ENCODE peak calls at places on chromosomes 16 and 17, in ten cellular contexts. One of them, this sample, is unnamed.

GRCh38 chr17:28478940-28479615 is 5.6 kb downstream of the SLC13A2 start:
- DNase-seq in NCI-H1417 treated with DMSO at 0.1 percent for 48 hours: no peak
- DNase-seq in stimulated activated CD8-positive, alpha-beta memory T cell treated with anti-CD3 and anti-CD28 coated beads, Interleukin-4, amount 100 ng/mL, for 1 hour: no peak
- DNase-seq in iPS DF 19.7: no peak
- DNase-seq in RWPE1: no peak
- DNase-seq in stimulated activated effector memory CD8-positive, alpha-beta T cell treated with anti-CD3 and anti-CD28 coated beads, Interleukin-12 subunit alpha, Interleukin-12 subunit beta, amount 100 ng/mL, for 72 hours: no peak
- DNase-seq in A673: no peak
- DNase-seq in AG09319: no peak
- DNase-seq in stimulated activated CD4-positive, alpha-beta T cell treated with anti-CD3 and anti-CD28 coated beads, Interleukin-2, amount 100 ng/mL, for 48 hours: no peak
- DNase-seq in Right ventricle myocardium superior: no peak
- DNase-seq in this sample: peak

GRCh38 chr16:17246577-17246885 is 224.2 kb downstream of the XYLT1 start:
- DNase-seq in NCI-H1417 treated with DMSO at 0.1 percent for 48 hours: no peak
- DNase-seq in stimulated activated CD8-positive, alpha-beta memory T cell treated with anti-CD3 and anti-CD28 coated beads, Interleukin-4, amount 100 ng/mL, for 1 hour: no peak
- DNase-seq in iPS DF 19.7: no peak
- DNase-seq in RWPE1: no peak
- DNase-seq in stimulated activated effector memory CD8-positive, alpha-beta T cell treated with anti-CD3 and anti-CD28 coated beads, Interleukin-12 subunit alpha, Interleukin-12 subunit beta, amount 100 ng/mL, for 72 hours: no peak
- DNase-seq in A673: no peak
- DNase-seq in AG09319: no peak
- DNase-seq in stimulated activated CD4-positive, alpha-beta T cell treated with anti-CD3 and anti-CD28 coated beads, Interleukin-2, amount 100 ng/mL, for 48 hours: no peak
- DNase-seq in Right ventricle myocardium superior: no peak
- DNase-seq in this sample: no peak

GRCh38 chr16:83779881-83780280 is 27.9 kb upstream of the HSBP1 start:
- DNase-seq in NCI-H1417 treated with DMSO at 0.1 percent for 48 hours: no peak
- DNase-seq in stimulated activated CD8-positive, alpha-beta memory T cell treated with anti-CD3 and anti-CD28 coated beads, Interleukin-4, amount 100 ng/mL, for 1 hour: no peak
- DNase-seq in iPS DF 19.7: no peak
- DNase-seq in RWPE1: no peak
- DNase-seq in stimulated activated effector memory CD8-positive, alpha-beta T cell treated with anti-CD3 and anti-CD28 coated beads, Interleukin-12 subunit alpha, Interleukin-12 subunit beta, amount 100 ng/mL, for 72 hours: no peak
- DNase-seq in A673: no peak
- DNase-seq in AG09319: peak
- DNase-seq in stimulated activated CD4-positive, alpha-beta T cell treated with anti-CD3 and anti-CD28 coated beads, Interleukin-2, amount 100 ng/mL, for 48 hours: no peak
- DNase-seq in Right ventricle myocardium superior: no peak
- DNase-seq in this sample: no peak

GRCh38 chr16:30040221-30040620 is 9.2 kb upstream of the TLCD3B start:
- DNase-seq in NCI-H1417 treated with DMSO at 0.1 percent for 48 hours: no peak
- DNase-seq in stimulated activated CD8-positive, alpha-beta memory T cell treated with anti-CD3 and anti-CD28 coated beads, Interleukin-4, amount 100 ng/mL, for 1 hour: no peak
- DNase-seq in iPS DF 19.7: no peak
- DNase-seq in RWPE1: no peak
- DNase-seq in stimulated activated effector memory CD8-positive, alpha-beta T cell treated with anti-CD3 and anti-CD28 coated beads, Interleukin-12 subunit alpha, Interleukin-12 subunit beta, amount 100 ng/mL, for 72 hours: no peak
- DNase-seq in A673: no peak
- DNase-seq in AG09319: no peak
- DNase-seq in stimulated activated CD4-positive, alpha-beta T cell treated with anti-CD3 and anti-CD28 coated beads, Interleukin-2, amount 100 ng/mL, for 48 hours: no peak
- DNase-seq in Right ventricle myocardium superior: no peak
- DNase-seq in this sample: no peak

GRCh38 chr16:84458606-84459516 is 45.6 kb downstream of the MEAK7 start:
- DNase-seq in NCI-H1417 treated with DMSO at 0.1 percent for 48 hours: no peak
- DNase-seq in stimulated activated CD8-positive, alpha-beta memory T cell treated with anti-CD3 and anti-CD28 coated beads, Interleukin-4, amount 100 ng/mL, for 1 hour: no peak
- DNase-seq in iPS DF 19.7: no peak
- DNase-seq in RWPE1: no peak
- DNase-seq in stimulated activated effector memory CD8-positive, alpha-beta T cell treated with anti-CD3 and anti-CD28 coated beads, Interleukin-12 subunit alpha, Interleukin-12 subunit beta, amount 100 ng/mL, for 72 hours: no peak
- DNase-seq in A673: no peak
- DNase-seq in AG09319: no peak
- DNase-seq in stimulated activated CD4-positive, alpha-beta T cell treated with anti-CD3 and anti-CD28 coated beads, Interleukin-2, amount 100 ng/mL, for 48 hours: no peak
- DNase-seq in Right ventricle myocardium superior: peak
- DNase-seq in this sample: peak

GRCh38 chr17:47653442-47653841 is 3.7 kb downstream of the KPNB1 start:
- DNase-seq in NCI-H1417 treated with DMSO at 0.1 percent for 48 hours: no peak
- DNase-seq in stimulated activated CD8-positive, alpha-beta memory T cell treated with anti-CD3 and anti-CD28 coated beads, Interleukin-4, amount 100 ng/mL, for 1 hour: no peak
- DNase-seq in iPS DF 19.7: no peak
- DNase-seq in RWPE1: no peak
- DNase-seq in stimulated activated effector memory CD8-positive, alpha-beta T cell treated with anti-CD3 and anti-CD28 coated beads, Interleukin-12 subunit alpha, Interleukin-12 subunit beta, amount 100 ng/mL, for 72 hours: no peak
- DNase-seq in A673: no peak
- DNase-seq in AG09319: no peak
- DNase-seq in stimulated activated CD4-positive, alpha-beta T cell treated with anti-CD3 and anti-CD28 coated beads, Interleukin-2, amount 100 ng/mL, for 48 hours: no peak
- DNase-seq in Right ventricle myocardium superior: no peak
- DNase-seq in this sample: no peak

GRCh38 chr17:62614142-62614541 is 13.3 kb upstream of the MRC2 start:
- DNase-seq in NCI-H1417 treated with DMSO at 0.1 percent for 48 hours: no peak
- DNase-seq in stimulated activated CD8-positive, alpha-beta memory T cell treated with anti-CD3 and anti-CD28 coated beads, Interleukin-4, amount 100 ng/mL, for 1 hour: no peak
- DNase-seq in iPS DF 19.7: no peak
- DNase-seq in RWPE1: no peak
- DNase-seq in stimulated activated effector memory CD8-positive, alpha-beta T cell treated with anti-CD3 and anti-CD28 coated beads, Interleukin-12 subunit alpha, Interleukin-12 subunit beta, amount 100 ng/mL, for 72 hours: no peak
- DNase-seq in A673: no peak
- DNase-seq in AG09319: peak
- DNase-seq in stimulated activated CD4-positive, alpha-beta T cell treated with anti-CD3 and anti-CD28 coated beads, Interleukin-2, amount 100 ng/mL, for 48 hours: no peak
- DNase-seq in Right ventricle myocardium superior: no peak
- DNase-seq in this sample: no peak

GRCh38 chr16:14181371-14182050 is 110.4 kb downstream of the MRTFB start:
- DNase-seq in NCI-H1417 treated with DMSO at 0.1 percent for 48 hours: no peak
- DNase-seq in stimulated activated CD8-positive, alpha-beta memory T cell treated with anti-CD3 and anti-CD28 coated beads, Interleukin-4, amount 100 ng/mL, for 1 hour: no peak
- DNase-seq in iPS DF 19.7: no peak
- DNase-seq in RWPE1: peak
- DNase-seq in stimulated activated effector memory CD8-positive, alpha-beta T cell treated with anti-CD3 and anti-CD28 coated beads, Interleukin-12 subunit alpha, Interleukin-12 subunit beta, amount 100 ng/mL, for 72 hours: no peak
- DNase-seq in A673: peak
- DNase-seq in AG09319: peak
- DNase-seq in stimulated activated CD4-positive, alpha-beta T cell treated with anti-CD3 and anti-CD28 coated beads, Interleukin-2, amount 100 ng/mL, for 48 hours: no peak
- DNase-seq in Right ventricle myocardium superior: no peak
- DNase-seq in this sample: no peak

GRCh38 chr17:65332375-65332774 is 195.2 kb downstream of the RGS9 start:
- DNase-seq in NCI-H1417 treated with DMSO at 0.1 percent for 48 hours: no peak
- DNase-seq in stimulated activated CD8-positive, alpha-beta memory T cell treated with anti-CD3 and anti-CD28 coated beads, Interleukin-4, amount 100 ng/mL, for 1 hour: no peak
- DNase-seq in iPS DF 19.7: no peak
- DNase-seq in RWPE1: peak
- DNase-seq in stimulated activated effector memory CD8-positive, alpha-beta T cell treated with anti-CD3 and anti-CD28 coated beads, Interleukin-12 subunit alpha, Interleukin-12 subunit beta, amount 100 ng/mL, for 72 hours: no peak
- DNase-seq in A673: no peak
- DNase-seq in AG09319: no peak
- DNase-seq in stimulated activated CD4-positive, alpha-beta T cell treated with anti-CD3 and anti-CD28 coated beads, Interleukin-2, amount 100 ng/mL, for 48 hours: no peak
- DNase-seq in Right ventricle myocardium superior: no peak
- DNase-seq in this sample: no peak

GRCh38 chr17:48374650-48375230 is 55.3 kb downstream of the SKAP1 start:
- DNase-seq in NCI-H1417 treated with DMSO at 0.1 percent for 48 hours: no peak
- DNase-seq in stimulated activated CD8-positive, alpha-beta memory T cell treated with anti-CD3 and anti-CD28 coated beads, Interleukin-4, amount 100 ng/mL, for 1 hour: no peak
- DNase-seq in iPS DF 19.7: peak
- DNase-seq in RWPE1: peak
- DNase-seq in stimulated activated effector memory CD8-positive, alpha-beta T cell treated with anti-CD3 and anti-CD28 coated beads, Interleukin-12 subunit alpha, Interleukin-12 subunit beta, amount 100 ng/mL, for 72 hours: peak
- DNase-seq in A673: peak
- DNase-seq in AG09319: no peak
- DNase-seq in stimulated activated CD4-positive, alpha-beta T cell treated with anti-CD3 and anti-CD28 coated beads, Interleukin-2, amount 100 ng/mL, for 48 hours: peak
- DNase-seq in Right ventricle myocardium superior: no peak
- DNase-seq in this sample: peak